ENCODE peak calls at places on chromosomes 13 and 19, in five cellular contexts. S, Y, U, I and C are unnamed samples.

GRCh38 chr19:4517451-4518057 is 732 bp downstream of the PLIN4 start:
- DNase-seq in Y (no peak), S (no peak), I (no peak), U (no peak), C (no peak)

GRCh38 chr13:76285463-76285862 is 600.7 kb downstream of the KCTD12 start:
- DNase-seq in U (no peak), I (no peak), S (no peak), Y (no peak), C (no peak)

GRCh38 chr19:55640043-55640576 is 692 bp upstream of the ZNF580 start:
- DNase-seq in I (no peak), Y (no peak), S (peak), U (no peak), C (no peak)

GRCh38 chr19:17473041-17473440 is 2.7 kb downstream of the SLC27A1 start:
- DNase-seq in S (peak), I (no peak), Y (no peak), U (no peak), C (peak)

GRCh38 chr19:18469245-18470107 is 31.5 kb upstream of the ISYNA1 start:
- DNase-seq in I (no peak), Y (peak), U (peak), S (peak), C (peak)

GRCh38 chr19:38265213-38265861 is 964 bp downstream of the SPINT2 start:
- DNase-seq in I (no peak), Y (no peak), S (no peak), U (no peak), C (no peak)

GRCh38 chr13:95382411-95382810 is 81.2 kb upstream of the ABCC4 start:
- DNase-seq in I (no peak), S (no peak), U (no peak), Y (no peak), C (no peak)

GRCh38 chr13:43269037-43269476 is 245.7 kb downstream of the DNAJC15 start:
- DNase-seq in Y (no peak), S (no peak), U (peak), I (no peak), C (no peak)

GRCh38 chr19:33301011-33301899 is 1.1 kb downstream of the CEBPA start:
- DNase-seq in U (no peak), S (no peak), Y (peak), I (no peak), C (no peak)

GRCh38 chr19:18809149-18809978 is 18.3 kb upstream of the COMP start:
- DNase-seq in Y (no peak), I (no peak), S (no peak), U (no peak), C (no peak)

GRCh38 chr13:111488466-111489132 is 168.2 kb downstream of the TEX29 start:
- DNase-seq in I (no peak), Y (no peak), S (no peak), U (no peak), C (no peak)

GRCh38 chr19:46718157-46718933 is 1.4 kb upstream of the PRKD2 start:
- DNase-seq in I (peak), Y (peak), U (no peak), S (no peak), C (no peak)

GRCh38 chr19:38657633-38658222 is 10.3 kb downstream of the ACTN4 start:
- DNase-seq in Y (no peak), U (no peak), S (no peak), I (no peak), C (peak)

GRCh38 chr13:52809310-52809769 is 39.1 kb downstream of the PCDH8 start:
- DNase-seq in I (peak), Y (peak), S (peak), U (peak), C (peak)

GRCh38 chr19:29479941-29480340 is 45.9 kb upstream of the VSTM2B start:
- DNase-seq in U (no peak), S (no peak), Y (peak), I (no peak), C (no peak)

GRCh38 chr13:100523994-100524393 is 64.6 kb downstream of the GGACT start:
- DNase-seq in S (no peak), Y (no peak), U (no peak), I (no peak), C (no peak)

GRCh38 chr13:100520936-100521765 is 67.4 kb downstream of the GGACT start:
- DNase-seq in I (no peak), S (no peak), Y (no peak), U (no peak), C (no peak)

GRCh38 chr13:100523437-100523836 is 65.2 kb downstream of the GGACT start:
- DNase-seq in I (no peak), U (no peak), Y (no peak), S (no peak), C (no peak)

GRCh38 chr13:100519626-100520025 is 69.0 kb downstream of the GGACT start:
- DNase-seq in I (no peak), S (no peak), Y (no peak), U (no peak), C (no peak)

DNA sequence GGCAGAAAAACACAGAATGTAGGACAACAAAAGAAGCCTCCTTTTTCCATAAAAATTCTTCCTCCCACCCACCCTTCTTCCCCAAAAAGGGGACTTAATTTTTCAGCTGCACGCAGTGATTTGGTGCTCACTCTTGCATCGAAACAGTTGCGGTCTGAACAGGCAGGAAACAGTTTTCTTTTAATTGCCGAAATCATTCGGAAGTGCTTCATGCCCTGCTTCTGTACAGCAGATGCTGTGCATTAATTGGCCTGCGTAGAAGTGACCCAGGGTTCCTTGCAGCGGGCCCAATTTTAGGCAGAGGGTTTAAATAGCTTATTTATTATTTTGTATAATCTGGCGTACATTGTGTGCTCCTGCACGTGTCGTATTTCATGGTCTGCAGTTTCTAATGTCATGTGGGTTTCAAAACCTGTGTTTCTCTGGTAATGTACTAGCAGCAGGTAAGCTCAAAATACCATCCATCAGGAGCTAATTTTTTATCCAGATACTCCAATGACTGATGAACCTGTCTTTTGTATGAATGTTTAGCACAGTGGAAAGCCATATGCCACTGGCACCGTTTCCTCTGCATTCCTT is 66.6 kb downstream of the GGACT start:
- DNase-seq in U (no peak), Y (no peak), I (no peak), S (no peak), C (no peak)
- H3K4me2 ChIP-seq in U (no peak), Y (no peak), I (no peak), S (no peak), C (no peak)

DNA sequence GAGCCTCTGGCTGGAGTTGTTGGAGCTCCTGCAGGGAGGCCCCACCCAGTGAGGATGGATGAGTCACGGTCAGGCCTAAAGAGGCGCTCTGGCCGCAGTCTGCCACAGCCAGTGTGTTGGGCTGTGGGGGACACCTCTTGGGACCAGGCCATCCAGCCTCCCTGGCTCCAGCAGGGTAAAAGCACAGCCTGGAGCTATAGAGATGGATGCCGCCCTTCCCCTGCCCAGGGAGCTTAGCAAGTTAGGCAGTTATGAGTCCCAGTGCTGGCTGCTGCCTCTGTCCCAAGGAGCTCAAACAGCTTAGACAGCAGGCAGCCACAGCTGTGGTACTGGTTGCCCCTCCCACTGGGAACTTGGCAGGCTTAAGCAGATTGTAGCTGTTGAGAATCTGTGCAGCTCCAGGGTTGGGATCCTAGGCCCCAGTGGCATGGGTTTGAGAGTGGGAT is 100.9 kb downstream of the NDFIP2 start:
- DNase-seq in I (no peak), Y (no peak), S (no peak), U (no peak), C (peak)
- TF ChIP-seq ATF3 in I (no peak), Y (no peak), S (no peak), U (no peak), C (no peak)

DNA sequence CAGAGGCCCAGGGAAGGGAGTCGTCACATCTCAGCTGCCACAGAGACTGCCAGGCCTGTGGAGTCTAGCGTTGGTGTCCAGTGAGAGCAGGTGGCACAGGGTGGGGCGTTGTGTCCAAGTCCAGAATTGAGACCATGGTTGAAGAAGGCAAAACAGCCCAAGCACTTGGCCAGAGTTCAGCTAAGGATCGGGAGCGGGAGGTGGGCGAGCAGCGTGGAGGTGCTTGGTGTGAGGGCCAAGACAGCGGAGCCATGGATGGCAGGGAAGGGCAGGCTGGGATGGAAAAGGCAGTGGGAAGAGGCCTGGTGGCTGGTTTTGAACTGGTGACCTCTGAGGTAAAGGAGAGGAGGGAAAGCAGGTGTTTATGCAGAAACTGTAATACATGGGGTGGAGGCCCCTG is 8.0 kb downstream of the IGFLR1 start:
- DNase-seq in I (no peak), U (no peak), Y (no peak), S (no peak), C (no peak)
- TF ChIP-seq POLR2AphosphoS5 in I (no peak), U (no peak), Y (no peak), S (no peak), C (no peak)

GRCh38 chr19:1507192-1507660 is 5.6 kb downstream of the ADAMTSL5 start:
- DNase-seq in Y (no peak), S (no peak), U (no peak), I (no peak), C (no peak)
- H3K4me2 ChIP-seq in Y (peak), S (peak), U (no peak), I (no peak), C (peak)

GRCh38 chr13:48564046-48564445 is 31.2 kb upstream of the RCBTB2 start:
- DNase-seq in U (no peak), Y (no peak), I (no peak), S (no peak), C (no peak)
- TF ChIP-seq ATF3 in U (no peak), Y (no peak), I (no peak), S (peak), C (no peak)

DNA sequence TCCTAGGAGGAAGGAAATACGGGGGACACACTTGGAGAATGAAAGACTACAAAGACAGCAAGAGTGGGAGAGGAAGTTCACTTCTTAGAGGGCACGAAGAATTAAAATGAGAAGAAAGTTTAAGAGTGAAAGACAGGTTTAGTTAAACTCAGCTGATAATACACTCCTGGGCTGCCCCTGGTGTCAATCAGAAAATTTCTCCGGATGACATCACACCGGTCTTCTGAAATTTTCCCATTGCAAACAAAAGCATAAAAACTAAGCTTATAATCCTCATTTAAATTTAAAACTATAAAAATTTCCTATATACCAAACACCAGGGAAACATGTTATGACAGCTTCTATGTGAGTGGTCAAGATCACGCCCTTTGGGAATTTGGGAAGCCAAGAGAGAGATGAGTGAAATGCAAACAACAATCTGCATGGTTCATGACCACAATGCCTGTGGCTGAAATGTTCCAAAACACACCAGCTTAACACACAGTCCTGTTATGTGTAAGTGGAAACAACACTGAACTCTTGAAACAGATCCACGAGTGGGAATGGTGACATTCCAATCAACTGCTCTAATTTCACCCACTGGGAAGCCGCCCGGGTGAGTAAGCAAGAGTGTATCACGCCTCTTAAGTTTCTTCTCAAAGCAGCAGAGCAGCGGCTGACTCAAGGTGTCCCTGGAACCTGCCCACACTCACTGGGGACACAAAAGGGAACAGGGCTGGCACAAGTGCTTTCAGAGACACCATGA is 49.0 kb downstream of the BRD4 start:
- DNase-seq in Y (no peak), S (no peak), I (no peak), U (no peak), C (no peak)
- TF ChIP-seq POLR2AphosphoS5 in Y (no peak), S (no peak), I (no peak), U (no peak), C (no peak)